ENCODE peak calls at places on chromosomes 13 and 19, in five cellular contexts. Q is K562, T is H1, C is HepG2, H is A549. S is an unnamed sample.
A peak's percentile ranks its signal among the peaks of the same experiment; 100 is the strongest.

GRCh38 chr13:31207630-31208549 is 8.1 kb downstream of the B3GLCT start:
- DNase-seq in Q (no peak), T (no peak), H (no peak), C (no peak), S (no peak)

GRCh38 chr19:15194938-15195337 is 5.9 kb downstream of the NOTCH3 start:
- DNase-seq in T (no peak), Q (no peak), H (no peak), C (no peak), S (no peak)

GRCh38 chr13:49587311-49587847 is 2.0 kb upstream of the RCBTB1 start:
- DNase-seq in C (peak; percentile 80), H (no peak), T (no peak), Q (no peak), S (no peak)

GRCh38 chr19:15897738-15898276 is at the start of gene CYP4F2:
- DNase-seq in T (no peak), C (peak; percentile 12), Q (peak; percentile 23), H (no peak), S (no peak)

GRCh38 chr19:6736917-6737283 is 480 bp downstream of the GPR108 start:
- DNase-seq in C (no peak), H (no peak), Q (no peak), T (no peak), S (no peak)

GRCh38 chr13:71252191-71252704 is 614.8 kb downstream of the DACH1 start:
- DNase-seq in T (no peak), C (no peak), H (no peak), Q (no peak), S (peak; percentile 86)

GRCh38 chr19:1082165-1082927 is 12.8 kb downstream of the POLR2E start:
- DNase-seq in C (no peak), T (peak; percentile 95), H (peak; percentile 91), Q (peak; percentile 97), S (peak; percentile 40)

GRCh38 chr19:29527500-29528328 is 1.9 kb downstream of the VSTM2B start:
- DNase-seq in C (no peak), T (no peak), H (no peak), Q (no peak), S (no peak)

GRCh38 chr13:106941779-106942178 is 373.8 kb upstream of the ARGLU1 start:
- DNase-seq in T (no peak), H (no peak), C (no peak), Q (no peak), S (no peak)

GRCh38 chr19:43675269-43675879 is 5.4 kb upstream of the PLAUR start:
- DNase-seq in T (no peak), H (peak; percentile 88), Q (no peak), C (no peak), S (peak; percentile 21)

GRCh38 chr19:33553530-33554310 is 32.1 kb upstream of the PEPD start:
- DNase-seq in T (no peak), H (no peak), C (no peak), Q (no peak), S (no peak)

GRCh38 chr19:48551437-48552302 is at the start of gene SULT2B1:
- DNase-seq in H (peak; percentile 78), C (no peak), Q (no peak), T (no peak), S (no peak)

GRCh38 chr13:88919970-88920628 is 1248.9 kb downstream of the SLITRK5 start:
- DNase-seq in H (no peak), C (no peak), Q (no peak), T (no peak), S (no peak)

GRCh38 chr19:29576761-29577661 is 29.1 kb upstream of the POP4 start:
- DNase-seq in C (no peak), T (no peak), H (no peak), Q (no peak), S (no peak)

GRCh38 chr13:83516781-83517180 is 365.5 kb downstream of the SLITRK1 start:
- DNase-seq in Q (no peak), T (no peak), C (no peak), H (no peak), S (no peak)

GRCh38 chr13:80469841-80470378 is 129.0 kb upstream of the SPRY2 start:
- DNase-seq in Q (no peak), T (no peak), C (no peak), H (peak; percentile 65), S (peak; percentile 85)

GRCh38 chr13:93249259-93249917 is 22.8 kb downstream of the GPC6 start:
- DNase-seq in H (peak; percentile 58), Q (peak; percentile 52), C (peak; percentile 90), T (no peak), S (no peak)

GRCh38 chr13:50512602-50513527 is 330.6 kb downstream of the DLEU7 start:
- DNase-seq in T (no peak), C (peak; percentile 47), Q (peak; percentile 38), H (no peak), S (peak; percentile 55)

GRCh38 chr19:29266001-29266400 is 53.0 kb upstream of the UQCRFS1 start:
- DNase-seq in C (no peak), Q (no peak), H (no peak), T (no peak), S (no peak)

GRCh38 chr19:10454267-10454666 is 33.9 kb downstream of the PDE4A start:
- DNase-seq in Q (peak; percentile 55), H (peak; percentile 36), T (peak; percentile 56), C (no peak), S (no peak)

GRCh38 chr19:43763473-43763939 is 8.7 kb upstream of the SMG9 start:
- DNase-seq in Q (peak; percentile 38), H (no peak), C (no peak), T (no peak), S (peak; percentile 27)

GRCh38 chr13:27194895-27195764 is 23.5 kb upstream of the USP12 start:
- DNase-seq in T (no peak), C (no peak), Q (peak; percentile 74), H (peak; percentile 88), S (peak; percentile 97)

GRCh38 chr19:18044825-18045304 is 36.9 kb downstream of the ARRDC2 start:
- DNase-seq in H (peak; percentile 27), C (no peak), Q (peak; percentile 72), T (no peak), S (no peak)

GRCh38 chr19:38734426-38735256 is 9.6 kb downstream of the CAPN12 start:
- DNase-seq in Q (peak; percentile 29), T (no peak), H (peak; percentile 65), C (no peak), S (no peak)

GRCh38 chr19:15404780-15405211 is 14.0 kb downstream of the AKAP8L start:
- DNase-seq in T (no peak), H (no peak), Q (no peak), C (no peak), S (no peak)

GRCh38 chr19:5032101-5032967 is 63.4 kb downstream of the KDM4B start:
- DNase-seq in Q (no peak), C (no peak), T (no peak), H (no peak), S (no peak)

GRCh38 chr13:94886191-94886590 is 173.8 kb upstream of the SOX21 start:
- DNase-seq in Q (no peak), H (no peak), C (no peak), T (no peak), S (no peak)

GRCh38 chr19:19655051-19655594 is 8.4 kb downstream of the ATP13A1 start:
- DNase-seq in C (no peak), Q (no peak), T (no peak), H (no peak), S (no peak)

GRCh38 chr19:23052349-23052748 is 49.4 kb upstream of the ZNF728 start:
- DNase-seq in H (no peak), C (no peak), T (no peak), Q (no peak), S (no peak)

GRCh38 chr19:31316201-31316951 is 32.9 kb downstream of the TSHZ3 start:
- DNase-seq in C (no peak), Q (no peak), T (no peak), H (no peak), S (peak; percentile 4)

GRCh38 chr19:5339950-5340636 is 519 bp downstream of the PTPRS start:
- DNase-seq in C (no peak), H (no peak), T (no peak), Q (peak; percentile 27), S (peak; percentile 17)

GRCh38 chr13:113540523-113540922 is 44.0 kb upstream of the TFDP1 start:
- DNase-seq in C (no peak), H (no peak), T (no peak), Q (no peak), S (no peak)

GRCh38 chr13:113539176-113539575 is 45.4 kb upstream of the TFDP1 start:
- DNase-seq in Q (no peak), C (no peak), H (no peak), T (no peak), S (no peak)

GRCh38 chr13:113537909-113538688 is 46.5 kb upstream of the TFDP1 start:
- DNase-seq in Q (no peak), H (no peak), C (no peak), T (no peak), S (no peak)

GRCh38 chr13:113538689-113539058 is 45.9 kb upstream of the TFDP1 start:
- DNase-seq in T (no peak), C (no peak), Q (no peak), H (no peak), S (no peak)

GRCh38 chr13:113539822-113540221 is 44.7 kb upstream of the TFDP1 start:
- DNase-seq in C (no peak), H (no peak), T (no peak), Q (no peak), S (no peak)
- TF ChIP-seq CTCF in C (no peak), H (no peak), T (no peak), Q (no peak), S (no peak)

GRCh38 chr13:26186995-26187394 is 35.1 kb downstream of the RNF6 start:
- DNase-seq in Q (no peak), H (no peak), C (no peak), T (no peak), S (peak; percentile 7)
- H3K4me2 ChIP-seq in Q (no peak overlapping the region), H (peak overlapping the region; percentile 86), C (peak overlapping the region; percentile 93), T (peak overlapping the region; percentile 82), S (peak overlapping the region; percentile 63)

GRCh38 chr13:40102854-40103253 is 447.4 kb downstream of the COG6 start:
- DNase-seq in Q (peak; percentile 26), H (peak; percentile 59), T (no peak), C (peak; percentile 32), S (no peak)
- TF ChIP-seq JUN in Q (no peak), H (no peak), T (no peak), C (no peak), S (no peak)

GRCh38 chr13:28316129-28316528 is 177.8 kb downstream of the PAN3 start:
- DNase-seq in C (peak; percentile 61), H (no peak), T (no peak), Q (no peak), S (no peak)

GRCh38 chr13:28313579-28313978 is 175.2 kb downstream of the PAN3 start:
- DNase-seq in T (no peak), Q (peak; percentile 31), H (no peak), C (no peak), S (peak; percentile 66)

GRCh38 chr13:28314879-28315278 is 176.5 kb downstream of the PAN3 start:
- DNase-seq in T (no peak), Q (no peak), H (no peak), C (peak; percentile 43), S (no peak)

GRCh38 chr13:28318418-28318995 is 176.4 kb downstream of the FLT1 start:
- DNase-seq in T (no peak), C (no peak), H (no peak), Q (no peak), S (no peak)

DNA sequence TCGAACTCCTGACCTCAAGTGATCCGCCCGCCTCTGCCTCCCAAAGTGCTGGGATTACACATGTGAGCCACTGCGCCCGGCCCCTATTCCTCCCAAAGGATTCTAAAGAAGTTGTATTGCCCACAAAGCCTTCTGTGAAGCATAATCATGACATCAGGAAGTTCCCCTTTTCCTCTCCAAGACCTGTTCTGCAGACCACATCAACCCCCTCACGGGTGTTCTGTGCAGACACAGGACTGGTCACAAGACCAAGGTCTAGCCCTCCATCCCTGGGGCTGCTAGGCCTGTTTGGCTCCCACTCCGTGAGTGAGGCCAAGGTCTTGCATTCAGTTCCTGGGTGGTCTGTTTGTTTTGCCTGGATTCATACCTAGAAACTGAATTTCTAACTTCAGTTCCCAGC is 178.1 kb downstream of the FLT1 start:
- DNase-seq in H (no peak), T (no peak), C (no peak), Q (no peak), S (no peak)
- TF ChIP-seq CTCF in H (no peak), T (no peak), C (no peak), Q (no peak), S (no peak)

S was measured in endothelial cell of umbilical vein.